ENCODE peak calls at places on chromosomes 11 and 22, in ten cellular contexts. R is activated CD8-positive, alpha-beta memory T cell treated with anti-CD3 and anti-CD28 coated beads for 1 hour; M is pancreas; U is MG63; N is lung; Q is fibroblast of the aortic adventitia; F is ELF-1; E is central memory CD4-positive, alpha-beta T cell; A is NCI-H1048; J is left ventricle myocardium superior. O is an unnamed sample.

GRCh38 chr11:11494348-11494747 is 127.5 kb downstream of the GALNT18 start:
- DNase-seq in U (no peak), J (no peak), N (no peak), M (no peak), R (no peak), Q (no peak), F (no peak), A (no peak), E (no peak), O (no peak)

GRCh38 chr11:130411223-130411622 is 17.2 kb downstream of the ADAMTS8 start:
- DNase-seq in F (no peak), R (no peak), N (no peak), U (peak; percentile 63), J (no peak), Q (no peak), E (no peak), M (no peak), A (no peak), O (no peak)

GRCh38 chr11:95487391-95487790 is 256.4 kb upstream of the SESN3 start:
- DNase-seq in E (no peak), N (no peak), Q (peak; percentile 26), F (no peak), A (no peak), U (no peak), J (no peak), R (no peak), M (no peak), O (no peak)

GRCh38 chr22:41512421-41513194 is 31.7 kb downstream of the POLR3H start:
- DNase-seq in F (peak; percentile 94), M (no peak), A (no peak), U (peak; percentile 57), R (no peak), N (no peak), E (no peak), J (peak; percentile 64), Q (peak; percentile 62), O (no peak)

GRCh38 chr11:47225552-47226137 is 10.9 kb downstream of the DDB2 start:
- DNase-seq in F (no peak), M (no peak), Q (no peak), A (no peak), J (no peak), E (no peak), R (no peak), U (no peak), N (no peak), O (no peak)

GRCh38 chr11:72643547-72643946 is 30.7 kb downstream of the PDE2A start:
- DNase-seq in U (peak; percentile 63), F (no peak), R (no peak), J (no peak), A (no peak), E (no peak), M (peak; percentile 36), N (no peak), Q (peak; percentile 18), O (no peak)

GRCh38 chr11:267491-267994 is 10.7 kb upstream of the NLRP6 start:
- DNase-seq in N (peak; percentile 74), U (peak; percentile 33), M (no peak), F (peak; percentile 40), E (peak; percentile 61), J (peak; percentile 62), R (no peak), Q (no peak), A (no peak), O (no peak)

GRCh38 chr22:45602824-45603301 is 68.8 kb upstream of the ATXN10 start:
- DNase-seq in Q (peak; percentile 53), J (no peak), M (no peak), R (no peak), N (no peak), A (no peak), E (no peak), U (peak; percentile 74), F (peak; percentile 94), O (no peak)